ENCODE peak calls at places on chromosomes 3 and 15, in five cellular contexts. One of them, this sample, is unnamed.

GRCh38 chr3:53941945-53942344 is 50.3 kb upstream of the SELENOK start:
- DNase-seq in neural crest cell: no peak
- DNase-seq in OCI-LY7: no peak
- DNase-seq in SJCRH30: no peak
- DNase-seq in substantia nigra: no peak
- DNase-seq in this sample: peak; percentile 41

GRCh38 chr3:12002912-12003311 is 1.3 kb upstream of the SYN2 start:
- DNase-seq in SJCRH30: no peak
- DNase-seq in substantia nigra: no peak
- DNase-seq in OCI-LY7: no peak
- DNase-seq in neural crest cell: no peak
- DNase-seq in this sample: no peak

GRCh38 chr3:72485649-72486048 is 362.6 kb downstream of the SHQ1 start:
- DNase-seq in OCI-LY7: no peak
- DNase-seq in neural crest cell: no peak
- DNase-seq in SJCRH30: no peak
- DNase-seq in substantia nigra: peak; percentile 14
- DNase-seq in this sample: no peak

GRCh38 chr15:101048191-101049011 is 129.2 kb downstream of the LRRK1 start:
- DNase-seq in substantia nigra: no peak
- DNase-seq in OCI-LY7: no peak
- DNase-seq in SJCRH30: no peak
- DNase-seq in neural crest cell: peak; percentile 18
- DNase-seq in this sample: no peak

GRCh38 chr15:40338921-40339620 is 1.7 kb downstream of the CCDC9B start:
- DNase-seq in OCI-LY7: no peak
- DNase-seq in neural crest cell: no peak
- DNase-seq in SJCRH30: peak; percentile 92
- DNase-seq in substantia nigra: peak; percentile 65
- DNase-seq in this sample: peak; percentile 99

GRCh38 chr3:190258634-190259033 is 63.6 kb downstream of the CLDN1 start:
- DNase-seq in OCI-LY7: no peak
- DNase-seq in SJCRH30: peak; percentile 73
- DNase-seq in substantia nigra: peak; percentile 10
- DNase-seq in neural crest cell: peak; percentile 4
- DNase-seq in this sample: peak; percentile 91

GRCh38 chr3:43855674-43856299 is 165.0 kb downstream of the ABHD5 start:
- DNase-seq in OCI-LY7: peak; percentile 80
- DNase-seq in neural crest cell: peak; percentile 59
- DNase-seq in substantia nigra: peak; percentile 24
- DNase-seq in SJCRH30: peak; percentile 35
- DNase-seq in this sample: peak; percentile 70

GRCh38 chr3:31878231-31878838 is 102.7 kb downstream of the OSBPL10 start:
- DNase-seq in OCI-LY7: no peak
- DNase-seq in neural crest cell: no peak
- DNase-seq in substantia nigra: no peak
- DNase-seq in SJCRH30: no peak
- DNase-seq in this sample: no peak

GRCh38 chr3:70805044-70805732 is 492.8 kb upstream of the MDFIC2 start:
- DNase-seq in neural crest cell: no peak
- DNase-seq in OCI-LY7: no peak
- DNase-seq in substantia nigra: no peak
- DNase-seq in SJCRH30: no peak
- DNase-seq in this sample: peak; percentile 4

GRCh38 chr3:5264896-5265770 is 77.6 kb downstream of the EDEM1 start:
- DNase-seq in substantia nigra: no peak
- DNase-seq in OCI-LY7: no peak
- DNase-seq in SJCRH30: no peak
- DNase-seq in neural crest cell: no peak
- DNase-seq in this sample: peak; percentile 75

GRCh38 chr3:49032646-49033304 is 3.6 kb upstream of the IMPDH2 start:
- DNase-seq in OCI-LY7: no peak
- DNase-seq in neural crest cell: no peak
- DNase-seq in SJCRH30: no peak
- DNase-seq in substantia nigra: no peak
- DNase-seq in this sample: peak; percentile 52

GRCh38 chr3:51386852-51387229 is 1.8 kb downstream of the MANF start:
- DNase-seq in neural crest cell: no peak
- DNase-seq in OCI-LY7: no peak
- DNase-seq in SJCRH30: no peak
- DNase-seq in substantia nigra: no peak
- DNase-seq in this sample: no peak

GRCh38 chr3:194587438-194587931 is 45.7 kb downstream of the TMEM44 start:
- DNase-seq in OCI-LY7: no peak
- DNase-seq in SJCRH30: no peak
- DNase-seq in neural crest cell: no peak
- DNase-seq in substantia nigra: peak; percentile 32
- DNase-seq in this sample: no peak